ENCODE peak calls at places on chromosomes 4 and X, in seven cellular contexts. One of them, this sample, is unnamed. For H3K9me3, the result is how much of the 10 kb centered on the place peaks cover.

GRCh38 chrX:153649178-153649914 is 2.3 kb downstream of the DUSP9 start:
- DNase-seq in spleen: peak
- DNase-seq in naive thymus-derived CD4-positive, alpha-beta T cell: peak
- DNase-seq in OCI-LY7: peak
- DNase-seq in CD8-positive, alpha-beta T cell: peak
- DNase-seq in transverse colon: no peak
- DNase-seq in left ventricle myocardium inferior: no peak
- DNase-seq in this sample: peak

GRCh38 chr4:2691313-2691712 is 64.8 kb downstream of the TNIP2 start:
- DNase-seq in CD8-positive, alpha-beta T cell: no peak
- DNase-seq in OCI-LY7: no peak
- DNase-seq in spleen: no peak
- DNase-seq in left ventricle myocardium inferior: no peak
- DNase-seq in transverse colon: no peak
- DNase-seq in naive thymus-derived CD4-positive, alpha-beta T cell: no peak
- DNase-seq in this sample: no peak

GRCh38 chr4:177380730-177381287 is 61.4 kb downstream of the AGA start:
- DNase-seq in naive thymus-derived CD4-positive, alpha-beta T cell: no peak
- DNase-seq in spleen: no peak
- DNase-seq in OCI-LY7: peak
- DNase-seq in transverse colon: no peak
- DNase-seq in CD8-positive, alpha-beta T cell: no peak
- DNase-seq in left ventricle myocardium inferior: no peak
- DNase-seq in this sample: no peak

GRCh38 chrX:2735270-2735669 is 16.6 kb upstream of the XG start:
- DNase-seq in naive thymus-derived CD4-positive, alpha-beta T cell: no peak
- DNase-seq in OCI-LY7: no peak
- DNase-seq in left ventricle myocardium inferior: no peak
- DNase-seq in spleen: no peak
- DNase-seq in transverse colon: no peak
- DNase-seq in CD8-positive, alpha-beta T cell: no peak
- DNase-seq in this sample: no peak

GRCh38 chr4:74473155-74473811 is 28.3 kb downstream of the AREG start:
- DNase-seq in spleen: no peak
- DNase-seq in left ventricle myocardium inferior: no peak
- DNase-seq in naive thymus-derived CD4-positive, alpha-beta T cell: no peak
- DNase-seq in CD8-positive, alpha-beta T cell: no peak
- DNase-seq in OCI-LY7: no peak
- DNase-seq in transverse colon: no peak
- DNase-seq in this sample: no peak

GRCh38 chrX:102837843-102838242 is 99.2 kb upstream of the RAB40AL start:
- DNase-seq in CD8-positive, alpha-beta T cell: no peak
- DNase-seq in spleen: no peak
- DNase-seq in OCI-LY7: no peak
- DNase-seq in transverse colon: no peak
- DNase-seq in left ventricle myocardium inferior: no peak
- DNase-seq in naive thymus-derived CD4-positive, alpha-beta T cell: no peak
- DNase-seq in this sample: no peak

GRCh38 chr4:173014113-173014558 is 154.5 kb upstream of the GALNT7 start:
- DNase-seq in spleen: no peak
- DNase-seq in left ventricle myocardium inferior: peak
- DNase-seq in CD8-positive, alpha-beta T cell: no peak
- DNase-seq in naive thymus-derived CD4-positive, alpha-beta T cell: no peak
- DNase-seq in transverse colon: no peak
- DNase-seq in OCI-LY7: peak
- DNase-seq in this sample: no peak

GRCh38 chr4:84698962-84699671 is 116.2 kb downstream of the CDS1 start:
- DNase-seq in OCI-LY7: no peak
- DNase-seq in left ventricle myocardium inferior: no peak
- DNase-seq in CD8-positive, alpha-beta T cell: no peak
- DNase-seq in spleen: no peak
- DNase-seq in transverse colon: no peak
- DNase-seq in naive thymus-derived CD4-positive, alpha-beta T cell: no peak
- DNase-seq in this sample: no peak

GRCh38 chr4:52751349-52751911 is at the start of gene ERVMER34-1:
- DNase-seq in CD8-positive, alpha-beta T cell: no peak
- DNase-seq in naive thymus-derived CD4-positive, alpha-beta T cell: no peak
- DNase-seq in left ventricle myocardium inferior: peak
- DNase-seq in spleen: no peak
- DNase-seq in transverse colon: peak
- DNase-seq in OCI-LY7: no peak
- DNase-seq in this sample: peak

GRCh38 chr4:33722254-33722653 is 2522.1 kb downstream of the ARAP2 start:
- DNase-seq in naive thymus-derived CD4-positive, alpha-beta T cell: no peak
- DNase-seq in OCI-LY7: no peak
- DNase-seq in spleen: no peak
- DNase-seq in transverse colon: no peak
- DNase-seq in left ventricle myocardium inferior: no peak
- DNase-seq in CD8-positive, alpha-beta T cell: no peak
- DNase-seq in this sample: no peak

GRCh38 chr4:46179356-46179755 is 55.5 kb upstream of the GABRG1 start:
- DNase-seq in transverse colon: no peak
- DNase-seq in left ventricle myocardium inferior: no peak
- DNase-seq in OCI-LY7: no peak
- DNase-seq in naive thymus-derived CD4-positive, alpha-beta T cell: no peak
- DNase-seq in CD8-positive, alpha-beta T cell: no peak
- DNase-seq in spleen: no peak
- DNase-seq in this sample: no peak

GRCh38 chr4:119550857-119551532 is 77.6 kb downstream of the PDE5A start:
- DNase-seq in left ventricle myocardium inferior: no peak
- DNase-seq in CD8-positive, alpha-beta T cell: no peak
- DNase-seq in OCI-LY7: no peak
- DNase-seq in spleen: no peak
- DNase-seq in naive thymus-derived CD4-positive, alpha-beta T cell: no peak
- DNase-seq in transverse colon: no peak
- DNase-seq in this sample: no peak

GRCh38 chr4:166421556-166422156 is 548.6 kb downstream of the TLL1 start:
- DNase-seq in transverse colon: no peak
- DNase-seq in naive thymus-derived CD4-positive, alpha-beta T cell: no peak
- DNase-seq in spleen: no peak
- DNase-seq in OCI-LY7: no peak
- DNase-seq in left ventricle myocardium inferior: no peak
- DNase-seq in CD8-positive, alpha-beta T cell: no peak
- DNase-seq in this sample: no peak

GRCh38 chrX:54550821-54551220 is 20.8 kb downstream of the GNL3L start:
- DNase-seq in transverse colon: no peak
- DNase-seq in spleen: no peak
- DNase-seq in CD8-positive, alpha-beta T cell: no peak
- DNase-seq in naive thymus-derived CD4-positive, alpha-beta T cell: no peak
- DNase-seq in OCI-LY7: no peak
- DNase-seq in left ventricle myocardium inferior: no peak
- DNase-seq in this sample: no peak

GRCh38 chr4:82005153-82005552 is 368.6 kb downstream of the HNRNPD start:
- DNase-seq in transverse colon: no peak
- DNase-seq in OCI-LY7: no peak
- DNase-seq in spleen: no peak
- DNase-seq in CD8-positive, alpha-beta T cell: no peak
- DNase-seq in left ventricle myocardium inferior: no peak
- DNase-seq in naive thymus-derived CD4-positive, alpha-beta T cell: no peak
- DNase-seq in this sample: no peak

GRCh38 chr4:164039482-164039881 is 545.0 kb downstream of the TMA16 start:
- DNase-seq in spleen: no peak
- DNase-seq in left ventricle myocardium inferior: no peak
- DNase-seq in CD8-positive, alpha-beta T cell: no peak
- DNase-seq in transverse colon: no peak
- DNase-seq in naive thymus-derived CD4-positive, alpha-beta T cell: no peak
- DNase-seq in OCI-LY7: no peak
- DNase-seq in this sample: no peak

GRCh38 chr4:147769386-147769785 is 37.5 kb downstream of the ARHGAP10 start:
- DNase-seq in transverse colon: no peak
- DNase-seq in CD8-positive, alpha-beta T cell: no peak
- DNase-seq in spleen: no peak
- DNase-seq in left ventricle myocardium inferior: no peak
- DNase-seq in OCI-LY7: no peak
- DNase-seq in naive thymus-derived CD4-positive, alpha-beta T cell: no peak
- DNase-seq in this sample: no peak

GRCh38 chr4:156347412-156348075 is 393.9 kb upstream of the CTSO start:
- DNase-seq in CD8-positive, alpha-beta T cell: no peak
- DNase-seq in spleen: no peak
- DNase-seq in left ventricle myocardium inferior: no peak
- DNase-seq in naive thymus-derived CD4-positive, alpha-beta T cell: no peak
- DNase-seq in OCI-LY7: no peak
- DNase-seq in transverse colon: no peak
- DNase-seq in this sample: no peak

GRCh38 chrX:20461576-20461975 is 194.9 kb upstream of the RPS6KA3 start:
- DNase-seq in OCI-LY7: no peak
- DNase-seq in spleen: no peak
- DNase-seq in transverse colon: no peak
- DNase-seq in left ventricle myocardium inferior: no peak
- DNase-seq in CD8-positive, alpha-beta T cell: no peak
- DNase-seq in naive thymus-derived CD4-positive, alpha-beta T cell: no peak
- DNase-seq in this sample: no peak

GRCh38 chr4:10245761-10246160 is 129.2 kb upstream of the WDR1 start:
- DNase-seq in naive thymus-derived CD4-positive, alpha-beta T cell: no peak
- DNase-seq in OCI-LY7: no peak
- DNase-seq in transverse colon: no peak
- DNase-seq in spleen: no peak
- DNase-seq in left ventricle myocardium inferior: no peak
- DNase-seq in CD8-positive, alpha-beta T cell: no peak
- DNase-seq in this sample: no peak

GRCh38 chr4:1809754-1810502 is 16.8 kb downstream of the FGFR3 start:
- DNase-seq in naive thymus-derived CD4-positive, alpha-beta T cell: peak
- DNase-seq in transverse colon: peak
- DNase-seq in left ventricle myocardium inferior: peak
- DNase-seq in OCI-LY7: peak
- DNase-seq in CD8-positive, alpha-beta T cell: peak
- DNase-seq in spleen: peak
- DNase-seq in this sample: no peak

GRCh38 chr4:107619065-107619464 is 101.0 kb downstream of the PAPSS1 start:
- DNase-seq in CD8-positive, alpha-beta T cell: no peak
- DNase-seq in spleen: no peak
- DNase-seq in left ventricle myocardium inferior: no peak
- DNase-seq in OCI-LY7: no peak
- DNase-seq in transverse colon: no peak
- DNase-seq in naive thymus-derived CD4-positive, alpha-beta T cell: no peak
- DNase-seq in this sample: no peak

DNA sequence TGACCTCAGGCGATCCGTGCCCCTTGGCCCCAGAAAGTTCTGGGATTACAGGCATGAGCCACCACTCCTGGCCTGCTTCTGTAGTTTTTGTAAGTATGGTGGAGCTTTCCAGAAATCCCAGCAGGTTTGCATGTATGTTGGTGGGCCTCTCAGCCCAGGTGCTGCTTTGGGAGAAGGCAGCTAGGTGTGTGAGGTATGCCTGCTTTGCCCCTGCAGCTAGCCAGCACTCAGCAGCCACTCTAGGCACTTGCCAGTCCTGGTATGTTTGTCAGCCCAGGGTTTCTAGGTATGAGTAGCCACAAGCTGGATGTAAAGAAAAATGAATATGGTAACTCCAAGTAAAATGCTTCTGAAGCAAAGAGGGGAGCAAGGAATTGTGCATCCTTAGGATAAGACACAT is 8.9 kb downstream of the SNX25 start:
- DNase-seq in CD8-positive, alpha-beta T cell: no peak
- DNase-seq in left ventricle myocardium inferior: no peak
- DNase-seq in naive thymus-derived CD4-positive, alpha-beta T cell: no peak
- DNase-seq in transverse colon: no peak
- DNase-seq in spleen: no peak
- DNase-seq in OCI-LY7: no peak
- DNase-seq in this sample: no peak
- H3K27ac ChIP-seq in CD8-positive, alpha-beta T cell: no peak
- H3K27ac ChIP-seq in left ventricle myocardium inferior: no peak
- H3K27ac ChIP-seq in naive thymus-derived CD4-positive, alpha-beta T cell: no peak
- H3K27ac ChIP-seq in transverse colon: no peak
- H3K27ac ChIP-seq in spleen: no peak
- H3K27ac ChIP-seq in OCI-LY7: no peak
- H3K27ac ChIP-seq in this sample: no peak

GRCh38 chrX:94633237-94633636 is 959.2 kb downstream of the FAM133A start:
- DNase-seq in naive thymus-derived CD4-positive, alpha-beta T cell: no peak
- DNase-seq in left ventricle myocardium inferior: no peak
- DNase-seq in CD8-positive, alpha-beta T cell: no peak
- DNase-seq in OCI-LY7: no peak
- DNase-seq in transverse colon: no peak
- DNase-seq in spleen: no peak
- DNase-seq in this sample: no peak
- H3K9me3 ChIP-seq in naive thymus-derived CD4-positive, alpha-beta T cell: under half
- H3K9me3 ChIP-seq in left ventricle myocardium inferior: under half
- H3K9me3 ChIP-seq in CD8-positive, alpha-beta T cell: under half
- H3K9me3 ChIP-seq in OCI-LY7: under half
- H3K9me3 ChIP-seq in transverse colon: under half
- H3K9me3 ChIP-seq in spleen: under half
- H3K9me3 ChIP-seq in this sample: under half

DNA sequence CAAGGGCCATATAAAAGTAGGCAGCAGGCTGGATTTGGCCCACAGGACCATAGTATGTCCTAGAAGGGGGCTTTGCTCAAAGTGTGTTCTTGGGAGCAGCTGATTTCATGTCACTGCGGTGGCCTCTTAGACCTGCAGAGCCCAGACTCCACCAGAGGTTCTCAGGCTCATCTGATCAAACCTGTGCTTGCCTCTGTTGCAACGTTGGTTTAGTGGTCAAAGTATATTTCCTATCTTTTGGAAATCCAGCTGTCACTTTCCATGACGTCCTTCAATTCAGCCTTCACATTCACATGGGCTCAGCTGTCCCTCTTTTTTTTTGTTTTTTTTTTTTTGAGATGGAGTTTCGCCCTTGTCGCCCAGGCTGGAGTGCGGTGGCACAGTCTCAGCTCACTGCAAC is 34.6 kb upstream of the TENM3 start:
- DNase-seq in spleen: no peak
- DNase-seq in naive thymus-derived CD4-positive, alpha-beta T cell: no peak
- DNase-seq in CD8-positive, alpha-beta T cell: no peak
- DNase-seq in transverse colon: no peak
- DNase-seq in OCI-LY7: no peak
- DNase-seq in left ventricle myocardium inferior: no peak
- DNase-seq in this sample: no peak
- H3K27ac ChIP-seq in spleen: no peak
- H3K27ac ChIP-seq in naive thymus-derived CD4-positive, alpha-beta T cell: no peak
- H3K27ac ChIP-seq in CD8-positive, alpha-beta T cell: no peak
- H3K27ac ChIP-seq in transverse colon: no peak
- H3K27ac ChIP-seq in OCI-LY7: no peak
- H3K27ac ChIP-seq in left ventricle myocardium inferior: no peak
- H3K27ac ChIP-seq in this sample: peak

DNA sequence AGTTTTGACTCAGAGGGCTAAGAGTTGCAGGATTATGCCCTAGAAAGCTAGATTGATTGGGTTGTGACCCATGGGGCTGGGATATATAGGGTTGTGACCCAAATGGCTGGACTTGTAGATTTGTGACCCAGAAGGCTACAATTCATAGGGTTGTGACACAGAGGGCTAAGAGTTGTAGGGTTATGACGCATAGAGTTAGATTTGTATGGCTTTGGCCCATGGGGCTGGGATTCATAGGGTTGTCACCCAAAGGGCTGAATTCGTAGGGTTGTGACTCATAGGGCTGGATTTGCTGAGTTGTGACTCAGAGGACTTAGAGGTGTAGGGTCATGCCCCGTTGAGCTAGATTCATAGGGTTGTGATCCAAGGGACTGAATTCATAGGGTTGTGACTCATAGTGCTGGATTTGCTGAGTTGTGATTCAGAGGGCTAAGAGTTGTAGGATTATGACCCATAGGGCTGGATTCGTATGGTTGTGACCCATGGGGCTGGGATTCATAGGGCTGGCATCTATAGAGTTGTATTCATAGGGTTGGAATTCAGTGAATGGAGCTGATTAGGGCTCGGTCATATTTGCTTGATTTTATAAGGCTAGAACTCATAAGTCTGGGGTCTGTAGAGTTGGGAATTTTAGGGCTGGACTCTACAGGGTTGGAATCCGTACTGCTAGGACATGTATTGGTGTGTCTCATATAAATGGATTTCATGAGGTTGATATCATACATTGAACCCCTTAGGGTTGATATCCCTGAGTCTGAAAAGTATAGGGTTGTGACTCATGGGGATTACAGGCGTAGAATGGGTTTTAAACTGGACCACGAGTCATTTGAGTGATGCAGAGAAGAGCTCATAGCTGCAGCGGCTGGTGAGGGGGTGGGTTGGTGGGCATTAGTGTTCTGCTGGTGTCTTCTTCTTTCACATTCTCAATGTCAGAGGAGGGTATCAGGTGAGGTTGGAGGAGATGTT is 125.7 kb downstream of the CRLF2 start:
- DNase-seq in CD8-positive, alpha-beta T cell: no peak
- DNase-seq in left ventricle myocardium inferior: no peak
- DNase-seq in spleen: no peak
- DNase-seq in OCI-LY7: no peak
- DNase-seq in transverse colon: no peak
- DNase-seq in naive thymus-derived CD4-positive, alpha-beta T cell: no peak
- DNase-seq in this sample: peak
- H3K9me3 ChIP-seq in CD8-positive, alpha-beta T cell: under half
- H3K9me3 ChIP-seq in left ventricle myocardium inferior: under half
- H3K9me3 ChIP-seq in spleen: under half
- H3K9me3 ChIP-seq in OCI-LY7: under half
- H3K9me3 ChIP-seq in transverse colon: under half
- H3K9me3 ChIP-seq in naive thymus-derived CD4-positive, alpha-beta T cell: under half
- H3K9me3 ChIP-seq in this sample: under half